ENCODE peak calls at places on chromosome 11, in four cellular contexts. Y, B, H and N are unnamed samples.

GRCh38 chr11:74681686-74682651 is 49.3 kb downstream of the CHRDL2 start:
- DNase-seq in Y (no peak), H (no peak), B (no peak), N (no peak)

GRCh38 chr11:63901660-63902059 is 15.3 kb downstream of the RCOR2 start:
- DNase-seq in Y (no peak), B (no peak), H (no peak), N (no peak)

GRCh38 chr11:125382211-125382807 is 113.8 kb downstream of the FEZ1 start:
- DNase-seq in B (no peak), Y (no peak), H (no peak), N (no peak)

GRCh38 chr11:31030375-31030774 is 339.2 kb downstream of the DCDC1 start:
- DNase-seq in H (no peak), Y (no peak), B (no peak), N (no peak)

GRCh38 chr11:66144000-66144678 is 74.1 kb downstream of the PACS1 start:
- DNase-seq in H (no peak), B (no peak), Y (no peak), N (no peak)

GRCh38 chr11:2521681-2522630 is 77.1 kb downstream of the KCNQ1 start:
- DNase-seq in Y (no peak), B (no peak), H (peak), N (no peak)

GRCh38 chr11:131888230-131888826 is 517.9 kb downstream of the NTM start:
- DNase-seq in B (peak), Y (no peak), H (no peak), N (no peak)

GRCh38 chr11:65833297-65834030 is at the start of gene SNX32:
- DNase-seq in H (peak), B (peak), Y (peak), N (peak)

GRCh38 chr11:45149483-45150056 is 3.1 kb downstream of the PRDM11 start:
- DNase-seq in B (no peak), H (no peak), Y (no peak), N (no peak)

GRCh38 chr11:12154871-12155668 is 44.7 kb downstream of the MICAL2 start:
- DNase-seq in H (no peak), B (no peak), Y (no peak), N (no peak)

GRCh38 chr11:17528181-17528691 is 16.0 kb downstream of the USH1C start:
- DNase-seq in B (peak), H (peak), Y (peak), N (peak)

GRCh38 chr11:108037636-108038035 is 28.9 kb downstream of the CUL5 start:
- DNase-seq in Y (no peak), B (no peak), H (no peak), N (no peak)

GRCh38 chr11:122367809-122368231 is 251.8 kb upstream of the BLID start:
- DNase-seq in H (no peak), B (peak), Y (no peak), N (peak)

GRCh38 chr11:82718307-82718706 is 15.4 kb downstream of the FAM181B start:
- DNase-seq in Y (no peak), H (peak), B (no peak), N (peak)

GRCh38 chr11:34214961-34215805 is 109.8 kb downstream of the NAT10 start:
- DNase-seq in B (no peak), H (no peak), Y (no peak), N (no peak)

GRCh38 chr11:45272701-45273100 is 13.4 kb downstream of the SYT13 start:
- DNase-seq in H (no peak), Y (no peak), B (no peak), N (no peak)

GRCh38 chr11:92316410-92316809 is 91.8 kb downstream of the FAT3 start:
- DNase-seq in H (no peak), Y (no peak), B (no peak), N (no peak)

GRCh38 chr11:7531011-7531410 is 17.2 kb downstream of the PPFIBP2 start:
- DNase-seq in B (no peak), Y (no peak), H (no peak), N (no peak)

GRCh38 chr11:134529212-134530096 is 117.4 kb upstream of the B3GAT1 start:
- DNase-seq in H (no peak), Y (no peak), B (no peak), N (no peak)

GRCh38 chr11:7546324-7546791 is 32.6 kb downstream of the PPFIBP2 start:
- DNase-seq in B (no peak), Y (no peak), H (no peak), N (no peak)

GRCh38 chr11:58923300-58923788 is 15.9 kb upstream of the GLYATL1 start:
- DNase-seq in B (no peak), H (no peak), Y (no peak), N (peak)

GRCh38 chr11:1936781-1937615 is 10.1 kb upstream of the MRPL23 start:
- DNase-seq in Y (no peak), H (peak), B (no peak), N (no peak)